ENCODE peak calls at places on chromosomes 11 and 22, in eight cellular contexts. C is upper lobe of left lung; B is HepG2; U is SJCRH30; K is RWPE2; X is CD8-positive, alpha-beta T cell; J is lung; D is stomach. Y is an unnamed sample.

GRCh38 chr11:80320765-80321164 is 879.9 kb upstream of the TENM4 start:
- DNase-seq in X (no peak), J (no peak), C (no peak), U (no peak), D (no peak), B (no peak), K (no peak), Y (no peak)

GRCh38 chr22:24411256-24412004 is 16.0 kb upstream of the ADORA2A start:
- DNase-seq in X (no peak), D (peak), K (no peak), C (no peak), U (no peak), B (no peak), J (no peak), Y (no peak)

GRCh38 chr11:40732107-40732506 is 727.3 kb downstream of the LRRC4C start:
- DNase-seq in X (no peak), U (no peak), C (no peak), D (no peak), J (no peak), K (no peak), B (no peak), Y (no peak)

GRCh38 chr11:90500922-90501568 is 278.2 kb upstream of the CHORDC1 start:
- DNase-seq in C (no peak), X (no peak), K (no peak), B (no peak), D (no peak), U (no peak), J (no peak), Y (no peak)

GRCh38 chr11:83249972-83250593 is 36.1 kb downstream of the CCDC90B start:
- DNase-seq in C (no peak), X (peak), B (peak), D (no peak), K (no peak), J (no peak), U (peak), Y (no peak)

GRCh38 chr11:128928400-128928799 is 14.3 kb downstream of the TP53AIP1 start:
- DNase-seq in B (no peak), K (no peak), U (no peak), C (no peak), X (no peak), D (no peak), J (no peak), Y (no peak)

GRCh38 chr11:89604281-89604680 is 105.8 kb upstream of the TRIM77 start:
- DNase-seq in K (no peak), D (no peak), B (no peak), U (no peak), C (no peak), J (no peak), X (no peak), Y (no peak)

GRCh38 chr11:116225236-116225635 is 547.6 kb downstream of the BUD13 start:
- DNase-seq in B (no peak), D (no peak), J (no peak), X (no peak), U (no peak), K (no peak), C (no peak), Y (no peak)

GRCh38 chr11:59545179-59546020 is 34.1 kb downstream of the OR4D9 start:
- DNase-seq in U (no peak), X (no peak), C (no peak), K (peak), B (no peak), J (no peak), D (no peak), Y (no peak)

GRCh38 chr22:44455151-44455962 is 42.7 kb downstream of the RTL6 start:
- DNase-seq in K (no peak), J (no peak), C (no peak), B (no peak), D (peak), U (no peak), X (peak), Y (no peak)

GRCh38 chr11:85182437-85183109 is 444.6 kb downstream of the DLG2 start:
- DNase-seq in C (no peak), K (no peak), U (peak), J (no peak), B (peak), D (no peak), X (no peak), Y (no peak)

GRCh38 chr11:123061403-123062157 is at the start of gene HSPA8:
- DNase-seq in C (peak), B (peak), K (peak), J (peak), D (peak), U (peak), X (peak), Y (peak)

GRCh38 chr11:26676641-26677040 is 45.2 kb downstream of the SLC5A12 start:
- DNase-seq in J (no peak), D (no peak), X (no peak), U (no peak), C (no peak), K (no peak), B (no peak), Y (no peak)

GRCh38 chr22:22893077-22893805 is 5.6 kb downstream of the IGLL5 start:
- DNase-seq in U (no peak), J (no peak), B (no peak), K (no peak), X (no peak), D (no peak), C (peak), Y (no peak)

GRCh38 chr11:46712874-46713576 is 6.0 kb upstream of the F2 start:
- DNase-seq in K (no peak), J (no peak), B (no peak), D (no peak), C (no peak), X (no peak), U (no peak), Y (no peak)

GRCh38 chr22:29224121-29224858 is 18.6 kb downstream of the EMID1 start:
- DNase-seq in K (peak), B (no peak), U (no peak), J (no peak), D (no peak), C (peak), X (no peak), Y (no peak)

GRCh38 chr11:95242990-95243590 is 12.1 kb upstream of the SESN3 start:
- DNase-seq in C (no peak), X (no peak), B (no peak), D (no peak), U (no peak), J (no peak), K (no peak), Y (no peak)

GRCh38 chr11:99069831-99070444 is 49.2 kb downstream of the CNTN5 start:
- DNase-seq in X (no peak), K (no peak), D (no peak), J (no peak), C (no peak), U (no peak), B (peak), Y (no peak)

GRCh38 chr11:3130269-3131071 is 34.6 kb downstream of the OSBPL5 start:
- DNase-seq in X (no peak), C (peak), D (no peak), K (peak), J (no peak), B (no peak), U (no peak), Y (no peak)

GRCh38 chr11:102653744-102654291 is 28.7 kb upstream of the MMP20 start:
- DNase-seq in X (no peak), C (no peak), B (no peak), J (no peak), D (no peak), U (no peak), K (no peak), Y (no peak)

DNA sequence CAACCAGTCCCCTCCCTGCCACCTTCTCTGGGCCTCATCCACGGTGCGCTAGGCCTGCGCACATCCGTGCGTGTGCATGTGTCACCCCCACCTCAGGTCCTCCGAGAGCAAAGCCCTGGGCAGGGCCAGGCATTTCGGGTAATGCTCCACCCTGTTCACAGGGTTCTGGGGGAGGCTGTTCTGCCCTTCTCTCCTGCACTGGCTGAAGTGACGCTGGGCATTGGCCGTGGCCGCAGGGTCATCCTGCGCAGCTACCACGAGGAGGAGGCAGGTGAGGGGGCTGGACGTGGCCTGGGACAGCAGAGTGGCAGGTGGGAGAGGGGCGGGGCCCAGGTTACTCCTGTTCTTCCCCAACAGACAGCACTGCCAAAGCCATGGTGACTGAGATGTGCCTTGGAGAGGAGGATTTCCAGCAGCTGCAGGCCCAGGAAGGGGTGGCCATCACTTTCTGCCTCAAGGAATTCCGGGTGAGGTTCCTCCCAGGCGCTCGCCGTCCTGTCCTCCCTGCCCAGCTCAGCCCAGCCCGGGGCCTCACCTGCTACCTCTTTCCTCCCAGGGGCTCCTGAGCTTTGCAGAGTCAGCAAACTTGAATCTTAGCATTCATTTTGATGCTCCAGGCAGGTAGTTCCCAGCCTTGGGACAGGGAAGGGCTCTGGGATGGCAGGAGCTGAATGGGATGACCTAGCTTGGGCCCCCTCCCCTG is 3.9 kb downstream of the RAD9A start:
- DNase-seq in K (no peak), C (peak), B (no peak), J (no peak), X (no peak), D (no peak), U (no peak), Y (no peak)
- H3K27ac ChIP-seq in K (no peak), C (no peak), B (no peak), J (no peak), X (no peak), D (no peak), U (no peak), Y (no peak)

GRCh38 chr22:21731503-21731902 is 4.1 kb downstream of the YPEL1 start:
- DNase-seq in J (no peak), U (no peak), K (no peak), X (no peak), D (no peak), B (no peak), C (no peak), Y (no peak)
- H3K27ac ChIP-seq in J (no peak), U (no peak), K (no peak), X (no peak), D (no peak), B (no peak), C (no peak), Y (no peak)

DNA sequence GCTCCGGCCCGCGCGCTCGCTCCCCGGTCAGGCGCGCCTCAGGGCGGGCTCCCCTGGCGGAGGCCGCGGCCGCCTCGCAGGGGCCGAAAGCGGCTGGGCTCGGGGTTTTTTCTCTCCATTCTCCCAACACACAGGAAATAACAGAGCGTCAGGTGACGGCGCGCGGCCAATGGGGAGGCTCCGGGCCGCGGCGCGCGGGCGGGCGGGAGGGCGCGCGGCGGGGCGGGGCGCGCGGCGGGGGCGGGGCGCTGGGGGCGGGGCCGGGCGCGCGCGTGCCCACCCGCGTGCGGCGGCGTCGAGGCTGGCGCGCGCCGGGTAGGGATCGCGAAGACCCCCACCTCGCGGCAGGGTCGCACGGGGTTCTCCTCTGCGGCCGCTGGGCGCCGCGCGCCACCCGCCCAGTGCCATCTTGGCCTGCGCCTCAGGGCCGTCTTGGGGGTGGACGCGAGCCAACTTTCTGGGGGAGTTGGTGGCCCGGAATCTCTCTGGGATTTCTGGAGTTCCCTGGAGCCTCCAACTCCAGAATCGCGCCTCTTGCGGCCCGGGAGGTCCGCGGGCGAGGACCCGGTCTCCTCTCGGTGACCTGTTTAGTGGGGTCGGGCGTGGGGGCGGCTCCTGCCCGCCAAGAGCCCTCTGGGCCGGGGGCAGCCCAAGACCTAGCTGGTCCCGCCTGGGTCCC is at the start of gene TCF20:
- DNase-seq in B (peak), J (peak), K (no peak), U (peak), X (peak), D (peak), C (peak), Y (no peak)
- H3K27ac ChIP-seq in B (peak), J (peak), K (peak), U (peak), X (peak), D (peak), C (peak), Y (peak)

GRCh38 chr11:77402218-77402556 is 71.7 kb downstream of the PAK1 start:
- DNase-seq in U (no peak), J (no peak), C (no peak), X (peak), B (no peak), K (no peak), D (no peak), Y (no peak)
- H3K27ac ChIP-seq in U (no peak), J (no peak), C (no peak), X (no peak), B (no peak), K (peak), D (no peak), Y (no peak)

Y was measured in esophagus squamous epithelium.